ENCODE peak calls at places on chromosomes 2 and 18, in nine cellular contexts. S is activated CD8-positive, alpha-beta memory T cell treated with anti-CD3 and anti-CD28 coated beads, Interleukin-2, amount 50 U/mL, for 48 hours; P is neural crest cell; I is GM12891; M is HT1080; J is iris pigment epithelial cell; L is activated T-helper 2 cell treated with anti-CD3 and anti-CD28 coated beads, Interferon-gamma antibody, Interleukin-2, Interleukin-4, amounts not matched to agents 10 μg/mL and 5 μg/mL and 100 μg/mL, durations not matched to agents 14 hours and 24 hours and 36 hours; Y is Caki2; X is kidney tubule cell. R is an unnamed sample.

GRCh38 chr2:239302808-239303557 is 97.8 kb downstream of the HDAC4 start:
- DNase-seq in S (no peak), P (no peak), I (no peak), M (no peak), J (no peak), L (no peak), Y (no peak), X (no peak), R (no peak)

GRCh38 chr2:113197347-113198047 is 23.7 kb downstream of the PSD4 start:
- DNase-seq in S (no peak), P (no peak), I (no peak), M (no peak), J (no peak), L (no peak), Y (no peak), X (no peak), R (no peak)

GRCh38 chr2:74186038-74186437 is 7.4 kb upstream of the MOB1A start:
- DNase-seq in S (peak), P (no peak), I (peak), M (no peak), J (no peak), L (peak), Y (peak), X (peak), R (no peak)

GRCh38 chr2:11945139-11946126 is 199.0 kb downstream of the LPIN1 start:
- DNase-seq in S (no peak), P (no peak), I (no peak), M (peak), J (no peak), L (no peak), Y (peak), X (peak), R (peak)

GRCh38 chr2:39523308-39524044 is 86.4 kb upstream of the MAP4K3 start:
- DNase-seq in S (no peak), P (no peak), I (no peak), M (peak), J (peak), L (no peak), Y (peak), X (peak), R (peak)

GRCh38 chr18:43855376-43855775 is 578.1 kb upstream of the SYT4 start:
- DNase-seq in S (no peak), P (no peak), I (no peak), M (no peak), J (no peak), L (no peak), Y (no peak), X (no peak), R (no peak)

GRCh38 chr2:141940709-141941108 is 190.1 kb downstream of the LRP1B start:
- DNase-seq in S (no peak), P (no peak), I (no peak), M (no peak), J (no peak), L (no peak), Y (no peak), X (no peak), R (no peak)

GRCh38 chr2:23861952-23862351 is 65.0 kb downstream of the ATAD2B start:
- DNase-seq in S (no peak), P (no peak), I (no peak), M (no peak), J (no peak), L (no peak), Y (no peak), X (no peak), R (no peak)

GRCh38 chr2:150020937-150021673 is 433.5 kb upstream of the MMADHC start:
- DNase-seq in S (no peak), P (no peak), I (no peak), M (no peak), J (no peak), L (no peak), Y (no peak), X (peak), R (no peak)

GRCh38 chr2:180679693-180680092 is 300.7 kb upstream of the UBE2E3 start:
- DNase-seq in S (no peak), P (no peak), I (no peak), M (no peak), J (no peak), L (no peak), Y (no peak), X (no peak), R (no peak)

GRCh38 chr2:64831977-64832328 is 157.2 kb upstream of the SLC1A4 start:
- DNase-seq in S (no peak), P (no peak), I (no peak), M (no peak), J (no peak), L (no peak), Y (no peak), X (no peak), R (no peak)

GRCh38 chr2:3517948-3518495 is 1.3 kb downstream of the ADI1 start:
- DNase-seq in S (no peak), P (no peak), I (no peak), M (no peak), J (no peak), L (no peak), Y (no peak), X (no peak), R (no peak)

GRCh38 chr2:27723372-27724144 is 48.0 kb upstream of the MRPL33 start:
- DNase-seq in S (peak), P (peak), I (no peak), M (peak), J (peak), L (no peak), Y (peak), X (peak), R (peak)

GRCh38 chr2:123695449-123695848 is 329.6 kb upstream of the CNTNAP5 start:
- DNase-seq in S (no peak), P (no peak), I (no peak), M (no peak), J (no peak), L (no peak), Y (no peak), X (no peak), R (no peak)

GRCh38 chr2:228079194-228079593 is 102.3 kb downstream of the SPHKAP start:
- DNase-seq in S (no peak), P (no peak), I (no peak), M (no peak), J (no peak), L (no peak), Y (no peak), X (no peak), R (no peak)

GRCh38 chr2:222309766-222310165 is 11.0 kb upstream of the PAX3 start:
- DNase-seq in S (no peak), P (no peak), I (no peak), M (no peak), J (no peak), L (no peak), Y (no peak), X (no peak), R (no peak)

GRCh38 chr18:55406374-55407045 is 181.5 kb downstream of the TCF4 start:
- DNase-seq in S (no peak), P (no peak), I (no peak), M (no peak), J (no peak), L (no peak), Y (no peak), X (no peak), R (no peak)

GRCh38 chr2:182320106-182320505 is 106.7 kb downstream of the PDE1A start:
- DNase-seq in S (no peak), P (no peak), I (no peak), M (no peak), J (no peak), L (no peak), Y (no peak), X (no peak), R (no peak)

GRCh38 chr2:237390235-237390634 is 23.7 kb downstream of the COL6A3 start:
- DNase-seq in S (no peak), P (no peak), I (no peak), M (no peak), J (no peak), L (no peak), Y (no peak), X (no peak), R (no peak)

R was measured in HCEC 1CT.